ENCODE peak calls at places on chromosomes 13 and 19, in six cellular contexts. One of them, this sample, is unnamed.

GRCh38 chr19:52527954-52528326 is 472 bp downstream of the ZNF808 start:
- DNase-seq in HFF-Myc: no peak
- DNase-seq in NCI-H1930: no peak
- DNase-seq in breast epithelium: no peak
- DNase-seq in T-helper 9 cell: peak
- DNase-seq in non-pigmented ciliary epithelial cell: no peak
- DNase-seq in this sample: peak

GRCh38 chr19:2444251-2445002 is 12.3 kb downstream of the LMNB2 start:
- DNase-seq in HFF-Myc: no peak
- DNase-seq in NCI-H1930: no peak
- DNase-seq in breast epithelium: no peak
- DNase-seq in T-helper 9 cell: no peak
- DNase-seq in non-pigmented ciliary epithelial cell: no peak
- DNase-seq in this sample: no peak

GRCh38 chr13:26254583-26255102 is 714 bp downstream of the CDK8 start:
- DNase-seq in HFF-Myc: no peak
- DNase-seq in NCI-H1930: peak
- DNase-seq in breast epithelium: peak
- DNase-seq in T-helper 9 cell: peak
- DNase-seq in non-pigmented ciliary epithelial cell: no peak
- DNase-seq in this sample: peak

GRCh38 chr19:38793671-38794070 is 4.7 kb downstream of the LGALS7B start:
- DNase-seq in HFF-Myc: no peak
- DNase-seq in NCI-H1930: no peak
- DNase-seq in breast epithelium: no peak
- DNase-seq in T-helper 9 cell: no peak
- DNase-seq in non-pigmented ciliary epithelial cell: no peak
- DNase-seq in this sample: no peak

GRCh38 chr19:2330632-2331284 is 2.3 kb downstream of the SPPL2B start:
- DNase-seq in HFF-Myc: no peak
- DNase-seq in NCI-H1930: no peak
- DNase-seq in breast epithelium: no peak
- DNase-seq in T-helper 9 cell: no peak
- DNase-seq in non-pigmented ciliary epithelial cell: no peak
- DNase-seq in this sample: no peak

GRCh38 chr13:67069117-67069767 is 160.9 kb downstream of the PCDH9 start:
- DNase-seq in HFF-Myc: no peak
- DNase-seq in NCI-H1930: peak
- DNase-seq in breast epithelium: no peak
- DNase-seq in T-helper 9 cell: no peak
- DNase-seq in non-pigmented ciliary epithelial cell: no peak
- DNase-seq in this sample: no peak

GRCh38 chr13:52195052-52195837 is 35.8 kb upstream of the NEK3 start:
- DNase-seq in HFF-Myc: peak
- DNase-seq in NCI-H1930: no peak
- DNase-seq in breast epithelium: peak
- DNase-seq in T-helper 9 cell: peak
- DNase-seq in non-pigmented ciliary epithelial cell: no peak
- DNase-seq in this sample: peak

GRCh38 chr19:1223018-1223855 is 14.6 kb downstream of the CBARP start:
- DNase-seq in HFF-Myc: no peak
- DNase-seq in NCI-H1930: no peak
- DNase-seq in breast epithelium: no peak
- DNase-seq in T-helper 9 cell: no peak
- DNase-seq in non-pigmented ciliary epithelial cell: no peak
- DNase-seq in this sample: no peak

GRCh38 chr19:41193420-41194156 is 569 bp downstream of the CYP2S1 start:
- DNase-seq in HFF-Myc: no peak
- DNase-seq in NCI-H1930: no peak
- DNase-seq in breast epithelium: no peak
- DNase-seq in T-helper 9 cell: no peak
- DNase-seq in non-pigmented ciliary epithelial cell: no peak
- DNase-seq in this sample: no peak

GRCh38 chr19:42092350-42092749 is 16.4 kb downstream of the ZNF574 start:
- DNase-seq in HFF-Myc: no peak
- DNase-seq in NCI-H1930: no peak
- DNase-seq in breast epithelium: no peak
- DNase-seq in T-helper 9 cell: peak
- DNase-seq in non-pigmented ciliary epithelial cell: no peak
- DNase-seq in this sample: no peak

GRCh38 chr19:49718511-49718910 is 27.6 kb downstream of the CPT1C start:
- DNase-seq in HFF-Myc: no peak
- DNase-seq in NCI-H1930: no peak
- DNase-seq in breast epithelium: no peak
- DNase-seq in T-helper 9 cell: no peak
- DNase-seq in non-pigmented ciliary epithelial cell: no peak
- DNase-seq in this sample: no peak

GRCh38 chr19:49988433-49988832 is 27.5 kb upstream of the SIGLEC11 start:
- DNase-seq in HFF-Myc: no peak
- DNase-seq in NCI-H1930: no peak
- DNase-seq in breast epithelium: no peak
- DNase-seq in T-helper 9 cell: no peak
- DNase-seq in non-pigmented ciliary epithelial cell: peak
- DNase-seq in this sample: no peak

GRCh38 chr19:34664168-34664567 is 12.8 kb downstream of the SCGB2B2 start:
- DNase-seq in HFF-Myc: no peak
- DNase-seq in NCI-H1930: no peak
- DNase-seq in breast epithelium: peak
- DNase-seq in T-helper 9 cell: no peak
- DNase-seq in non-pigmented ciliary epithelial cell: no peak
- DNase-seq in this sample: no peak

GRCh38 chr13:99871249-99871898 is 100.2 kb downstream of the ZIC5 start:
- DNase-seq in HFF-Myc: no peak
- DNase-seq in NCI-H1930: peak
- DNase-seq in breast epithelium: no peak
- DNase-seq in T-helper 9 cell: no peak
- DNase-seq in non-pigmented ciliary epithelial cell: no peak
- DNase-seq in this sample: no peak

GRCh38 chr19:34838753-34839431 is 65.9 kb upstream of the ZNF599 start:
- DNase-seq in HFF-Myc: no peak
- DNase-seq in NCI-H1930: no peak
- DNase-seq in breast epithelium: no peak
- DNase-seq in T-helper 9 cell: peak
- DNase-seq in non-pigmented ciliary epithelial cell: no peak
- DNase-seq in this sample: peak

GRCh38 chr19:49896863-49897621 is at the start of gene IL4I1:
- DNase-seq in HFF-Myc: no peak
- DNase-seq in NCI-H1930: no peak
- DNase-seq in breast epithelium: no peak
- DNase-seq in T-helper 9 cell: peak
- DNase-seq in non-pigmented ciliary epithelial cell: no peak
- DNase-seq in this sample: peak

GRCh38 chr19:28485300-28485699 is 727.7 kb downstream of the UQCRFS1 start:
- DNase-seq in HFF-Myc: no peak
- DNase-seq in NCI-H1930: no peak
- DNase-seq in breast epithelium: no peak
- DNase-seq in T-helper 9 cell: no peak
- DNase-seq in non-pigmented ciliary epithelial cell: no peak
- DNase-seq in this sample: peak

GRCh38 chr13:27728271-27728670 is 64.0 kb upstream of the GSX1 start:
- DNase-seq in HFF-Myc: no peak
- DNase-seq in NCI-H1930: no peak
- DNase-seq in breast epithelium: no peak
- DNase-seq in T-helper 9 cell: no peak
- DNase-seq in non-pigmented ciliary epithelial cell: no peak
- DNase-seq in this sample: no peak

GRCh38 chr19:50980203-50980602 is 3.5 kb downstream of the KLK7 start:
- DNase-seq in HFF-Myc: no peak
- DNase-seq in NCI-H1930: no peak
- DNase-seq in breast epithelium: no peak
- DNase-seq in T-helper 9 cell: no peak
- DNase-seq in non-pigmented ciliary epithelial cell: no peak
- DNase-seq in this sample: no peak

GRCh38 chr19:34500656-34501120 is 19.1 kb downstream of the WTIP start:
- DNase-seq in HFF-Myc: no peak
- DNase-seq in NCI-H1930: no peak
- DNase-seq in breast epithelium: no peak
- DNase-seq in T-helper 9 cell: no peak
- DNase-seq in non-pigmented ciliary epithelial cell: no peak
- DNase-seq in this sample: no peak

GRCh38 chr19:4495471-4495870 is 22.8 kb downstream of the PLIN4 start:
- DNase-seq in HFF-Myc: no peak
- DNase-seq in NCI-H1930: no peak
- DNase-seq in breast epithelium: no peak
- DNase-seq in T-helper 9 cell: no peak
- DNase-seq in non-pigmented ciliary epithelial cell: no peak
- DNase-seq in this sample: no peak

GRCh38 chr19:1651548-1652394 is 644 bp downstream of the TCF3 start:
- DNase-seq in HFF-Myc: no peak
- DNase-seq in NCI-H1930: no peak
- DNase-seq in breast epithelium: no peak
- DNase-seq in T-helper 9 cell: peak
- DNase-seq in non-pigmented ciliary epithelial cell: no peak
- DNase-seq in this sample: peak

GRCh38 chr19:50325310-50326100 is 3.7 kb downstream of the KCNC3 start:
- DNase-seq in HFF-Myc: no peak
- DNase-seq in NCI-H1930: peak
- DNase-seq in breast epithelium: no peak
- DNase-seq in T-helper 9 cell: peak
- DNase-seq in non-pigmented ciliary epithelial cell: no peak
- DNase-seq in this sample: peak

GRCh38 chr19:33296473-33297060 is 5.8 kb downstream of the CEBPA start:
- DNase-seq in HFF-Myc: no peak
- DNase-seq in NCI-H1930: no peak
- DNase-seq in breast epithelium: peak
- DNase-seq in T-helper 9 cell: no peak
- DNase-seq in non-pigmented ciliary epithelial cell: no peak
- DNase-seq in this sample: peak

GRCh38 chr13:19618925-19619324 is 14.5 kb upstream of the MPHOSPH8 start:
- DNase-seq in HFF-Myc: no peak
- DNase-seq in NCI-H1930: no peak
- DNase-seq in breast epithelium: no peak
- DNase-seq in T-helper 9 cell: no peak
- DNase-seq in non-pigmented ciliary epithelial cell: no peak
- DNase-seq in this sample: no peak

GRCh38 chr13:22108283-22108897 is 437.5 kb downstream of the FGF9 start:
- DNase-seq in HFF-Myc: no peak
- DNase-seq in NCI-H1930: no peak
- DNase-seq in breast epithelium: no peak
- DNase-seq in T-helper 9 cell: no peak
- DNase-seq in non-pigmented ciliary epithelial cell: no peak
- DNase-seq in this sample: no peak

GRCh38 chr19:13079542-13079986 is 23.1 kb downstream of the LYL1 start:
- DNase-seq in HFF-Myc: peak
- DNase-seq in NCI-H1930: no peak
- DNase-seq in breast epithelium: no peak
- DNase-seq in T-helper 9 cell: no peak
- DNase-seq in non-pigmented ciliary epithelial cell: no peak
- DNase-seq in this sample: no peak

GRCh38 chr13:113774177-113775107 is 15.4 kb downstream of the TMEM255B start:
- DNase-seq in HFF-Myc: no peak
- DNase-seq in NCI-H1930: no peak
- DNase-seq in breast epithelium: no peak
- DNase-seq in T-helper 9 cell: no peak
- DNase-seq in non-pigmented ciliary epithelial cell: no peak
- DNase-seq in this sample: no peak

GRCh38 chr13:89486065-89486464 is 1814.9 kb downstream of the SLITRK5 start:
- DNase-seq in HFF-Myc: no peak
- DNase-seq in NCI-H1930: no peak
- DNase-seq in breast epithelium: no peak
- DNase-seq in T-helper 9 cell: no peak
- DNase-seq in non-pigmented ciliary epithelial cell: no peak
- DNase-seq in this sample: no peak

GRCh38 chr13:23794267-23795161 is 94.7 kb downstream of the MIPEP start:
- DNase-seq in HFF-Myc: peak
- DNase-seq in NCI-H1930: no peak
- DNase-seq in breast epithelium: no peak
- DNase-seq in T-helper 9 cell: no peak
- DNase-seq in non-pigmented ciliary epithelial cell: no peak
- DNase-seq in this sample: no peak

GRCh38 chr19:33678796-33679195 is 57.0 kb downstream of the CHST8 start:
- DNase-seq in HFF-Myc: no peak
- DNase-seq in NCI-H1930: no peak
- DNase-seq in breast epithelium: peak
- DNase-seq in T-helper 9 cell: no peak
- DNase-seq in non-pigmented ciliary epithelial cell: no peak
- DNase-seq in this sample: no peak

GRCh38 chr19:10238172-10238783 is 7.1 kb upstream of the S1PR2 start:
- DNase-seq in HFF-Myc: no peak
- DNase-seq in NCI-H1930: peak
- DNase-seq in breast epithelium: no peak
- DNase-seq in T-helper 9 cell: no peak
- DNase-seq in non-pigmented ciliary epithelial cell: no peak
- DNase-seq in this sample: peak

GRCh38 chr13:24348797-24349515 is 39.6 kb downstream of the C1QTNF9 start:
- DNase-seq in HFF-Myc: no peak
- DNase-seq in NCI-H1930: no peak
- DNase-seq in breast epithelium: no peak
- DNase-seq in T-helper 9 cell: no peak
- DNase-seq in non-pigmented ciliary epithelial cell: no peak
- DNase-seq in this sample: no peak

GRCh38 chr19:33998302-33998701 is 174.0 kb upstream of the LSM14A start:
- DNase-seq in HFF-Myc: no peak
- DNase-seq in NCI-H1930: no peak
- DNase-seq in breast epithelium: no peak
- DNase-seq in T-helper 9 cell: no peak
- DNase-seq in non-pigmented ciliary epithelial cell: no peak
- DNase-seq in this sample: no peak

This sample was measured in upper lobe of left lung.